ENCODE peak calls at places on chromosomes 11 and 22, in five cellular contexts. P is CD8-positive, alpha-beta memory T cell; R is PC-3; K is neuronal stem cell; A is uterus. M is an unnamed sample.

GRCh38 chr11:128701936-128702335 is 8.1 kb downstream of the FLI1 start:
- DNase-seq in P (no peak), R (no peak), K (no peak), A (no peak), M (no peak)

GRCh38 chr11:31106326-31106725 is 263.2 kb downstream of the DCDC1 start:
- DNase-seq in P (no peak), R (no peak), K (no peak), A (no peak), M (no peak)

GRCh38 chr11:19677380-19678080 is 35.1 kb upstream of the NAV2 start:
- DNase-seq in P (no peak), R (no peak), K (no peak), A (no peak), M (no peak)

GRCh38 chr22:37669586-37669985 is 5.8 kb upstream of the LGALS1 start:
- DNase-seq in P (no peak), R (no peak), K (no peak), A (no peak), M (no peak)

GRCh38 chr11:58490827-58491226 is 17.1 kb downstream of the OR5B21 start:
- DNase-seq in P (no peak), R (no peak), K (no peak), A (no peak), M (no peak)

GRCh38 chr11:125342281-125342980 is 153.6 kb downstream of the FEZ1 start:
- DNase-seq in P (no peak), R (no peak), K (no peak), A (no peak), M (no peak)

GRCh38 chr11:102940714-102941588 is 14.6 kb downstream of the MMP13 start:
- DNase-seq in P (no peak), R (peak; percentile 96), K (peak; percentile 64), A (peak; percentile 28), M (no peak)

GRCh38 chr22:42284643-42285181 is 14.3 kb upstream of the TCF20 start:
- DNase-seq in P (no peak), R (no peak), K (no peak), A (no peak), M (no peak)

GRCh38 chr22:19717691-19718254 is 3.5 kb downstream of the SEPTIN5 start:
- DNase-seq in P (peak; percentile 73), R (peak; percentile 68), K (no peak), A (peak; percentile 62), M (peak; percentile 43)

GRCh38 chr11:35146074-35146521 is 7.1 kb downstream of the CD44 start:
- DNase-seq in P (peak; percentile 32), R (peak; percentile 54), K (no peak), A (no peak), M (no peak)

GRCh38 chr11:41536001-41536568 is 76.6 kb upstream of the LRRC4C start:
- DNase-seq in P (no peak), R (no peak), K (no peak), A (no peak), M (no peak)
- H3K27me3 ChIP-seq in P (no peaks in the 10 kb centered on the region), R (no peaks in the 10 kb centered on the region), K (peaks cover 5% of the 10 kb centered on the region), A (no peaks in the 10 kb centered on the region), M (no peaks in the 10 kb centered on the region)

DNA sequence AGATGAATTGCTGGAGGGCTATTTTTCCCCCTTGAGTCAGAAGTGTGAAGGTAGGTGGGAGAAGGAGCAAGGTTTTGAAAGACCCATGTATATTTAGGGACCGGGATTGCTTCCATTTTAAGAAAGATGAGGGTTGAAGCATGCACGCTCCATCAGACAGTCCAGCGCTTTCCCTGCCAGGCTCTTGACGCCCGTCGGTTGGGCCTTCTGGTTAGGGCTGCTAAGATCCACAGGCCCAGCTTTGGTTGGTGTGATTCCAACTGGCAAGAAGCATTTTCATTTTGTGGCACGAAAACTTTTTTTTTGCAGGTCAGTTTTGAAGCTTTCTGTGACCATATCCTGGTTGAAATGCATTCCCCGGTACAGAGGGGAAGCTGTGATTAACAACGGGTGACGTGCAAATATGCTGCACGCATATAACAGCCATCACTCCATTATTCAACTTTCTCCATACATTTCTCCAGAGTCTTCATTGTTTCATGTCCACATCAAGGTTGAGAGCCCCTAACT is 34.3 kb upstream of the MPPED1 start:
- DNase-seq in P (no peak), R (no peak), K (no peak), A (no peak), M (no peak)
- H3K27ac ChIP-seq in P (no peak overlapping the region), R (no peak overlapping the region), K (no peak overlapping the region), A (no peak overlapping the region), M (no peak overlapping the region)

DNA sequence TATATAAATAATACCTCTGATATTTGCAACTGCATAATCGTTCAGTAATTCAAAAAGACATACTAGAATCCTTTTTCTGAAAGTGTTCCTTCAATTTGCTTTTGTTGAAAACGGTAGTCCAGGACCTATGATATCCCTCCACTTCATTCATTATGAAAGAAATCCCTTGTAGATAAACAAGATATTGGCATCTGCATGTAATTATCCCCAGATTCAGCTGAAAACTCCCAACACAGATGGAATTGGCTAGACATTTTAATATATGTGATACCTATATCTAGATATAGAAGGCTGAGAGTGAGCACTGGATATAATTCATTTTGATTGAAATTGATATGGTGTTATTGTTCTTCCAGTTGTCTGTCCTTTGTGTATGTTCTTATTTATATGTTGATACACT is 109.4 kb downstream of the MSANTD4 start:
- DNase-seq in P (no peak), R (no peak), K (no peak), A (no peak), M (no peak)
- H3K27me3 ChIP-seq in P (no peaks in the 10 kb centered on the region), R (no peaks in the 10 kb centered on the region), K (no peaks in the 10 kb centered on the region), A (no peaks in the 10 kb centered on the region), M (no peaks in the 10 kb centered on the region)

GRCh38 chr22:39242389-39242808 is 2.4 kb downstream of the PDGFB start:
- DNase-seq in P (no peak), R (no peak), K (no peak), A (no peak), M (no peak)

GRCh38 chr22:39242809-39243442 is 1.9 kb downstream of the PDGFB start:
- DNase-seq in P (peak; percentile 39), R (peak; percentile 73), K (no peak), A (no peak), M (no peak)

GRCh38 chr22:39243443-39244072 is 1.2 kb downstream of the PDGFB start:
- DNase-seq in P (no peak), R (peak; percentile 29), K (no peak), A (no peak), M (no peak)

GRCh38 chr22:39240841-39241631 is 3.7 kb downstream of the PDGFB start:
- DNase-seq in P (peak; percentile 42), R (peak; percentile 49), K (no peak), A (no peak), M (peak; percentile 80)

DNA sequence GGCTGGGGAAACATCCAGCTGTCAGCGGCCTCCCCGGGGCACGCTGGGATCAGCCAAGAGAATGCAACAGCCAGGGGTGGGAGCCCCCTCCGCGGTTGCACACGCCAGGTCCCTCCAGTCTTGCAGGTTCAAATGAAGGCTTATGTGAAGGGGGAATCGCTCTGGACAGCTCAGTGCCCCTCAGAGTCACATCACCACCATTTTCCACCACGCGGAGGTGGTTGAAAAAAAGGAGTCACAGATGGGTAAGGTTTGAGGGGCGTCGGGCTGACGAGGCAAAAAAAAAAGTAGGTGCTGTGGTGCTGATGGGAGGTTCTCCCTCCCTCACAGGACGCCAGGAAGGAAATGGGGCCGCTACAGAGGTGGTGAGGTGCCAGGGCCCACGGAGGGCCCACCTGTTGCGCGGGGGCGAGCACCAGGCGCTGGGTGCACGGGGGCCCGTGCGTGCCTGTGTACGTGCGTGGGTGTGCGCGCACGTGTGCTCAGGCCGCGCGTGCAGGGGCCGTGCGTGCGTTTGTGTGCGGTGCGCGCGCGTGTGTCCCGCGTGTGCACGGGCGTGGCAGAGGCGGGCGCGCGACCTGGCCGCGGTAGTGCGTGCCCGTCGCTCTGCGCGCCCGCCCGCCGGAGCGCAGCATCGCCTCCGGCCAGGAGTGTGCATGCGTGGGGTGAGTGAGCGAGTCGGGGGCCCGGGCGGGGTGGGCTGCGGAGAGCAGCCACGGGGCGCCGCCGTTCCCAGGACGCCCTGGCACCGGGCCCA is 3.0 kb downstream of the PDGFB start:
- DNase-seq in P (peak; percentile 63), R (no peak), K (no peak), A (no peak), M (no peak)
- H3K27ac ChIP-seq in P (peak overlapping the region; percentile 35), R (no peak overlapping the region), K (no peak overlapping the region), A (peak overlapping the region; percentile 66), M (peak overlapping the region; percentile 97)

GRCh38 chr22:49155039-49155808 is 672.4 kb downstream of the BRD1 start:
- DNase-seq in P (no peak), R (no peak), K (no peak), A (no peak), M (no peak)

GRCh38 chr22:49155809-49156580 is 671.7 kb downstream of the BRD1 start:
- DNase-seq in P (no peak), R (no peak), K (no peak), A (no peak), M (no peak)

GRCh38 chr22:49153921-49154320 is 673.8 kb downstream of the BRD1 start:
- DNase-seq in P (no peak), R (no peak), K (no peak), A (no peak), M (no peak)

GRCh38 chr22:49152930-49153770 is 674.5 kb downstream of the BRD1 start:
- DNase-seq in P (no peak), R (no peak), K (no peak), A (no peak), M (no peak)

GRCh38 chr22:49154433-49154832 is 673.2 kb downstream of the BRD1 start:
- DNase-seq in P (no peak), R (no peak), K (no peak), A (no peak), M (no peak)
- H3K27me3 ChIP-seq in P (no peaks in the 10 kb centered on the region), R (no peaks in the 10 kb centered on the region), K (no peaks in the 10 kb centered on the region), A (no peaks in the 10 kb centered on the region), M (peaks cover 7% of the 10 kb centered on the region)

GRCh38 chr11:117200813-117201515 is 1.8 kb downstream of the TAGLN start:
- DNase-seq in P (no peak), R (no peak), K (no peak), A (peak; percentile 40), M (no peak)

GRCh38 chr11:117203069-117203407 is 3.9 kb downstream of the TAGLN start:
- DNase-seq in P (no peak), R (no peak), K (no peak), A (no peak), M (no peak)

GRCh38 chr11:117201906-117202305 is 2.7 kb downstream of the TAGLN start:
- DNase-seq in P (no peak), R (no peak), K (no peak), A (no peak), M (no peak)

GRCh38 chr11:117201516-117201866 is 2.3 kb downstream of the TAGLN start:
- DNase-seq in P (no peak), R (no peak), K (no peak), A (no peak), M (no peak)

GRCh38 chr11:117202386-117203068 is 3.4 kb downstream of the TAGLN start:
- DNase-seq in P (no peak), R (no peak), K (no peak), A (no peak), M (no peak)
- H3K27ac ChIP-seq in P (no peak overlapping the region), R (no peak overlapping the region), K (no peak overlapping the region), A (peak overlapping the region; percentile 98), M (peak overlapping the region; percentile 77)

GRCh38 chr22:50673231-50674126 is 856 bp downstream of the SHANK3 start:
- DNase-seq in P (no peak), R (no peak), K (peak; percentile 56), A (no peak), M (no peak)
- H3K27me3 ChIP-seq in P (peaks cover 23% of the 10 kb centered on the region), R (no peaks in the 10 kb centered on the region), K (no peaks in the 10 kb centered on the region), A (peaks cover 8% of the 10 kb centered on the region), M (peaks cover 49% of the 10 kb centered on the region)

GRCh38 chr11:120219935-120220746 is 9.3 kb downstream of the OAF start:
- DNase-seq in P (no peak), R (no peak), K (no peak), A (no peak), M (peak; percentile 25)
- H3K27ac ChIP-seq in P (no peak overlapping the region), R (no peak overlapping the region), K (no peak overlapping the region), A (peak overlapping the region; percentile 70), M (peak overlapping the region; percentile 73)

M was measured in gastrocnemius medialis.